ENCODE peak calls at places on chromosomes 11 and 22, in seven cellular contexts. Q is transverse colon, A is endothelial cell of umbilical vein, C is lung, O is right lobe of liver, N is IMR-90, D is heart left ventricle. T is an unnamed sample. For H3K27me3, the result is how much of the 10 kb centered on the place peaks cover.

GRCh38 chr11:77411238-77411637 is 62.7 kb downstream of the PAK1 start:
- DNase-seq in O (no peak), C (peak), D (peak), N (peak), A (no peak), Q (peak), T (peak)

GRCh38 chr22:30078320-30079311 is 1.6 kb upstream of the HORMAD2 start:
- DNase-seq in O (peak), Q (no peak), A (no peak), C (peak), N (no peak), D (no peak), T (no peak)

GRCh38 chr11:66420671-66421476 is at the start of gene NPAS4:
- DNase-seq in A (no peak), Q (no peak), O (no peak), D (no peak), N (no peak), C (no peak), T (no peak)

GRCh38 chr11:79273781-79274180 is 167.0 kb downstream of the TENM4 start:
- DNase-seq in Q (no peak), N (no peak), A (no peak), D (no peak), C (no peak), O (no peak), T (no peak)

GRCh38 chr11:57874981-57875380 is 113.4 kb downstream of the CTNND1 start:
- DNase-seq in N (no peak), O (no peak), C (no peak), D (no peak), Q (no peak), A (no peak), T (no peak)

GRCh38 chr11:69663326-69663725 is 11.8 kb downstream of the LTO1 start:
- DNase-seq in O (peak), A (no peak), N (no peak), C (no peak), Q (no peak), D (peak), T (no peak)

GRCh38 chr11:130782361-130783221 is 133.7 kb downstream of the SNX19 start:
- DNase-seq in Q (no peak), A (peak), C (no peak), D (no peak), O (no peak), N (peak), T (peak)

GRCh38 chr22:30036656-30037055 is 43.6 kb upstream of the HORMAD2 start:
- DNase-seq in A (no peak), O (no peak), Q (no peak), C (no peak), N (peak), D (no peak), T (no peak)

GRCh38 chr11:36000616-36001190 is 56.8 kb downstream of the LDLRAD3 start:
- DNase-seq in N (no peak), A (no peak), O (no peak), Q (no peak), C (peak), D (no peak), T (no peak)

GRCh38 chr11:119774180-119774763 is 45.3 kb upstream of the NECTIN1 start:
- DNase-seq in Q (no peak), N (peak), D (no peak), C (no peak), O (no peak), A (peak), T (peak)

GRCh38 chr11:65501530-65502273 is 2.9 kb downstream of the MALAT1 start:
- DNase-seq in O (no peak), N (peak), A (peak), Q (no peak), C (no peak), D (no peak), T (peak)

GRCh38 chr11:9790703-9791102 is 126.8 kb downstream of the SWAP70 start:
- DNase-seq in O (no peak), D (no peak), N (no peak), Q (no peak), A (peak), C (no peak), T (no peak)

GRCh38 chr11:76141901-76142300 is 64.4 kb downstream of the WNT11 start:
- DNase-seq in D (no peak), C (no peak), A (no peak), O (no peak), N (peak), Q (no peak), T (no peak)

GRCh38 chr22:37465721-37466120 is 20.5 kb downstream of the MFNG start:
- DNase-seq in O (no peak), D (no peak), A (no peak), C (no peak), Q (no peak), N (no peak), T (no peak)

GRCh38 chr22:35301370-35301874 is 1.7 kb downstream of the TOM1 start:
- DNase-seq in A (no peak), Q (peak), O (peak), C (peak), D (no peak), N (peak), T (peak)

GRCh38 chr11:72814831-72815618 is 814 bp downstream of the ATG16L2 start:
- DNase-seq in N (peak), O (no peak), Q (peak), D (no peak), A (peak), C (no peak), T (peak)

GRCh38 chr11:6782720-6783119 is at the start of gene OR2AG1:
- DNase-seq in A (no peak), O (no peak), C (no peak), Q (no peak), D (no peak), N (no peak), T (no peak)

GRCh38 chr11:122038543-122038942 is 77.5 kb downstream of the BLID start:
- DNase-seq in A (no peak), Q (no peak), D (no peak), N (peak), C (no peak), O (no peak), T (peak)

GRCh38 chr22:22201185-22201924 is 43.2 kb upstream of the VPREB1 start:
- DNase-seq in A (peak), Q (peak), D (peak), C (no peak), O (no peak), N (peak), T (no peak)

GRCh38 chr22:46867106-46867505 is 104.7 kb downstream of the TBC1D22A start:
- DNase-seq in D (no peak), O (no peak), C (no peak), N (no peak), A (no peak), Q (no peak), T (no peak)

GRCh38 chr11:57303990-57304579 is 20.7 kb downstream of the TNKS1BP1 start:
- DNase-seq in N (no peak), D (no peak), O (no peak), A (no peak), C (no peak), Q (no peak), T (peak)

GRCh38 chr11:103013426-103013825 is 57.9 kb upstream of the MMP13 start:
- DNase-seq in A (no peak), N (peak), D (no peak), Q (no peak), C (no peak), O (no peak), T (peak)

GRCh38 chr22:32533265-32534068 is 58.9 kb downstream of the FBXO7 start:
- DNase-seq in A (no peak), N (peak), D (no peak), Q (no peak), O (no peak), C (no peak), T (peak)

GRCh38 chr11:66288138-66288865 is 641 bp downstream of the YIF1A start:
- DNase-seq in A (peak), Q (peak), O (peak), C (no peak), N (no peak), D (no peak), T (peak)

GRCh38 chr11:87473174-87473573 is 435.4 kb downstream of the TMEM135 start:
- DNase-seq in C (peak), N (peak), O (no peak), A (no peak), D (no peak), Q (no peak), T (peak)

GRCh38 chr11:126874276-126874675 is 126.3 kb downstream of the KIRREL3 start:
- DNase-seq in Q (no peak), A (no peak), O (no peak), N (peak), C (no peak), D (no peak), T (peak)

GRCh38 chr11:63020671-63021255 is 5.1 kb upstream of the SLC22A8 start:
- DNase-seq in C (no peak), D (no peak), N (no peak), Q (no peak), A (no peak), O (no peak), T (no peak)

GRCh38 chr22:24937114-24937513 is 9.4 kb downstream of the LHFPL7 start:
- DNase-seq in Q (no peak), C (no peak), D (no peak), A (peak), O (no peak), N (no peak), T (peak)

GRCh38 chr11:48081151-48082010 is 101.0 kb downstream of the PTPRJ start:
- DNase-seq in A (peak), D (peak), O (peak), Q (no peak), N (peak), C (peak), T (peak)

GRCh38 chr22:37229012-37229804 is 14.9 kb downstream of the RAC2 start:
- DNase-seq in Q (no peak), O (no peak), D (no peak), A (peak), N (peak), C (no peak), T (peak)

GRCh38 chr22:46763051-46763705 is 728 bp downstream of the TBC1D22A start:
- DNase-seq in A (peak), C (no peak), N (peak), O (no peak), Q (peak), D (peak), T (peak)

GRCh38 chr11:77046060-77046501 is 11.9 kb downstream of the B3GNT6 start:
- DNase-seq in C (peak), D (no peak), O (peak), A (peak), Q (peak), N (no peak), T (peak)

GRCh38 chr11:26276798-26277424 is 55.0 kb upstream of the ANO3 start:
- DNase-seq in O (no peak), D (no peak), Q (peak), A (peak), N (peak), C (peak), T (peak)

GRCh38 chr22:18032455-18033101 is 8.2 kb upstream of the MICAL3 start:
- DNase-seq in A (no peak), N (peak), Q (no peak), D (no peak), C (no peak), O (no peak), T (peak)

GRCh38 chr11:2150206-2150847 is 10.7 kb downstream of the INS start:
- DNase-seq in O (no peak), Q (no peak), C (no peak), D (no peak), N (peak), A (peak), T (peak)

GRCh38 chr11:2148253-2149000 is 9.2 kb upstream of the IGF2 start:
- DNase-seq in N (no peak), C (no peak), O (no peak), Q (no peak), D (no peak), A (no peak), T (no peak)

GRCh38 chr11:2151500-2152257 is 9.3 kb downstream of the INS start:
- DNase-seq in D (no peak), O (peak), N (peak), Q (peak), A (peak), C (peak), T (peak)

GRCh38 chr11:2147391-2147790 is 8.2 kb upstream of the IGF2 start:
- DNase-seq in N (no peak), D (no peak), Q (no peak), C (no peak), A (no peak), O (no peak), T (no peak)

DNA sequence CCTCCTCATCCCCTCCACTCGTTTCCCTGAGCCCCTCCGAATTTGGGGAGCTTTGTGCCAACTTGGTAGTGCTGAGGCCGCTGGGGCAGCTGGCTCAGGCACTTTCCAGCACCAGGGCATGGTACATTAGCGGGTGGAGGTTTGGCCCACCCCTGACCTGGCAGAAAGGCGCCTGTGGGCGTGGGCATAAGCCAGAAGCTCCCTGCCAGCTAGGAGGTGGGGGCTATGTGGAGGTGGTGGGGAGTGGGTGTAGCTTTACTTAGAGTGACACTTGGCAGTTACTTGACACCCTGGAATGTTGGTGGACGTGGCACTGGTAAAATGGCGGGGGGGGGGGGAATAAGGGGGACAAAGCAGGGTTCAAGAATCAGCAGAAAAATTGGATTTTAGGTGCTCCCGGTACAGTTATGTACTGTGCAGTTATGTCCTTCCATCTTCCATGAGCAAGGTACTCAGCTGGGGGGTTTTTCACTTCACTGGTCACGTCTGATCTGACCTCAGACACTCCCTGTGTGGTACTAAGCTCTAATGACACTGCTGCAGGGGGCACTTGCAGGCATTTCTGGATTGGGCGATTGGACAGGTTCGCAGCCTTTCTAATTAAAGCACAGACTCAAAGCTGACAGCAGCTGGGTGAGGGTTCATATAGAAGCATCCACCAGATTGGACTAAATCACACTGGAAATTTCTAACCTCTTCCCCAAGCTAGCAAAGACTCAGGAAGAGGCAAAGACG is 10.4 kb upstream of the IGF2 start:
- DNase-seq in D (no peak), N (no peak), A (no peak), O (no peak), C (no peak), Q (no peak), T (no peak)
- H3K27me3 ChIP-seq in D (half or more), N (half or more), A (under half), O (under half), C (under half), Q (half or more), T (half or more)

DNA sequence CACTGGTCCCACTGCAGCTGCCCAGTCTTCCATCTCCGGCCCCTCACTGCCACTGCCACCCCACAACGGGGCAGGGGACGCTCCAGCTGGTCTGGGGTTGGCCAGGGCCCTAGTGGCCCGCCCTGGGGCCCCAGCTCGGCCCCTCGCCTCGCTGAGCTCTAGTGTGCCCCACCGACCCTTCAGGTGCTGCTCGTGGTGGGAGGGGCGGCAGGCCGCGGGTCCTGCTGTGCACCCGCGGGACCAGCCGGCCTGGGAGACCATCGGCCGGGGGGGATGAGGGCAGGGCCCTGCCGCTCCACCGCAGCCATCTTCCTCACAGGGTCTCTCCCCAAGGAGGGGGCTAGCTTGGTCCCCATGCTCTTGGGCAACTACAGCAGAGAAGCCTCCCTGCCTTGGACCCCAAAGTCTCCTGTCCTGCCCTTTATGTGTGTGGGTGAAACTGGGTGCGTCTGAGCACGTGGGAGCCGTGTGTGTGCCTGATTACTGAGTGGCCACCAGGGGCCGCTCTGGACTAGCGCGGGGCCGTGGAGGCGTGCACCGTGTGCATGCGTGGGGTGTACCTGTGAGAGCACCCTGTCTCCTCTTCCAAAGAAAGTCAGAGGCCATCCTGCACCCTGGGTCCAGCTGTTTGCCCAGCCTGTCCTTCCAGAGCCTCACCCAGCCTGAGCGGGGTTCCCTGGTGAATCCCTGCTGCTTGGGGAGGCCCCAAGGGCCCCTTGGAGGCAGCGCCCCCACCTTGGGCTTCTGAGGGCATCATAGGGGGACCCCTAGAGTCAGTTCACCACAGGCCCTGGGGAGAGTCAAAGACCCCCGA is 6.0 kb upstream of the ACR start:
- DNase-seq in D (peak), N (peak), O (peak), A (no peak), C (peak), Q (peak), T (peak)
- H3K27me3 ChIP-seq in D (under half), N (under half), O (under half), A (under half), C (under half), Q (under half), T (under half)

GRCh38 chr11:31813242-31813960 is 2.3 kb upstream of the PAX6 start:
- DNase-seq in N (no peak), C (no peak), Q (no peak), O (no peak), D (no peak), A (no peak), T (peak)
- H3K27me3 ChIP-seq in N (half or more), C (under half), Q (half or more), O (under half), D (half or more), A (half or more), T (half or more)

GRCh38 chr22:26513852-26514251 is 1.6 kb upstream of the TFIP11 start:
- DNase-seq in C (no peak), Q (no peak), D (no peak), O (no peak), A (no peak), N (no peak), T (no peak)

GRCh38 chr22:26516503-26516902 is 4.2 kb upstream of the TFIP11 start:
- DNase-seq in Q (no peak), A (no peak), N (no peak), C (no peak), D (no peak), O (no peak), T (no peak)

GRCh38 chr22:26517429-26517828 is 5.2 kb upstream of the TFIP11 start:
- DNase-seq in O (no peak), Q (no peak), A (no peak), C (no peak), D (no peak), N (no peak), T (no peak)

GRCh38 chr22:26514419-26515161 is 2.3 kb upstream of the TFIP11 start:
- DNase-seq in N (no peak), D (no peak), A (no peak), O (no peak), C (no peak), Q (no peak), T (no peak)

DNA sequence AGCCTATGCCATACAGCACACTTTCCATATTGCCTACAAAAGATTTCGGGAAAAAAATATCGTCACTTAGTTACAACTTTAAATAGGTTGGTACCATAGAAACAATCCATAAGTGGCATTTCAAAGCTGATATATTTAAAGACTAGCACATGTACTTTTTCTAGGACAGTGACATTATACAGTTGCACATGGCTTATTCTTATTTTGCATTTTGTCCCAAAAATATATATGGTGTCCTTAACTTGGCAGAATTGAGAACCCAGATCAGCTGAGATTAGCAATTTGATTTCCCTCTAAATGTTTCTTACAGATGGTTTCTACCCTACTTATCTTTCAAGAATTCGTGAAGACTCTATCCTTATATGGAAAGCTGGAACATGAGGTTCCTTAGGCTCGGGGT is 3.7 kb upstream of the TFIP11 start:
- DNase-seq in D (no peak), O (no peak), N (no peak), A (no peak), C (no peak), Q (no peak), T (no peak)
- H3K27me3 ChIP-seq in D (under half), O (under half), N (under half), A (under half), C (under half), Q (under half), T (under half)

DNA sequence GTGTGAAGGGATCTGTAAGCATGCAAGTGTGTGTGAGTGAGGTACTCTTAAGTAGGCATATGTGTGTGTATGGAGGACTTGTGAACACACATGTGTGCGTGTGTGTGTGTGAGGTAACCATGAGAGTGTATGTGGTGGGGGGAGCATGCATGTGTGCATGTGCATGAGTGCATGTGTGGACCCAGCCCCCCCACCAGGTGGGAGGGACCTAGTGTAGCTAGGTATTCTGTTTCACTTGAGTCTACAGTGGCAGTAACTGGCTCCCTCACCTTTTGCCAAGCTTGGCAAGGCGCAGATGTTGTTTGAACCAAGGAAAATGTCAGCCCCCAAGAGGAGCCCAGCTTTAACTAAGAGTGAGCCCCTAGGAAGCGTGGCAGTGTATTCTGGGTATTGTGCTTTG is 582.6 kb downstream of the BUD13 start:
- DNase-seq in C (no peak), D (no peak), O (no peak), Q (no peak), N (no peak), A (no peak), T (no peak)
- H3K27me3 ChIP-seq in C (under half), D (under half), O (under half), Q (under half), N (under half), A (under half), T (half or more)